ENCODE peak calls at places on chromosomes 2 and 18, in four cellular contexts. V, N, O and U are unnamed samples.

GRCh38 chr2:201007584-201007998 is 44.1 kb upstream of the ORC2 start:
- ATAC-seq in N (no peak), V (no peak), O (no peak), U (no peak)

GRCh38 chr18:30486856-30487255 is 555.7 kb downstream of the DSC3 start:
- ATAC-seq in O (no peak), V (no peak), N (no peak), U (no peak)

GRCh38 chr2:127663566-127664064 is 11.7 kb downstream of the LIMS2 start:
- ATAC-seq in V (no peak), O (no peak), N (no peak), U (no peak)

GRCh38 chr2:121211689-121212151 is 73.3 kb downstream of the TFCP2L1 start:
- ATAC-seq in V (no peak), O (no peak), N (no peak), U (no peak)

GRCh38 chr2:36812196-36812595 is 115.7 kb downstream of the VIT start:
- ATAC-seq in N (no peak), V (no peak), O (no peak), U (no peak)

GRCh38 chr2:174667461-174667860 is 69.9 kb upstream of the WIPF1 start:
- ATAC-seq in O (no peak), N (no peak), V (peak), U (no peak)

GRCh38 chr2:118967124-118967880 is 25.3 kb downstream of the MARCO start:
- ATAC-seq in O (no peak), V (no peak), N (no peak), U (no peak)

GRCh38 chr2:119326938-119327337 is 39.7 kb downstream of the C2orf76 start:
- ATAC-seq in V (no peak), O (no peak), N (no peak), U (no peak)

GRCh38 chr2:221501883-221502269 is 70.2 kb downstream of the EPHA4 start:
- ATAC-seq in N (no peak), O (no peak), V (no peak), U (no peak)

GRCh38 chr2:38505779-38506178 is 96.9 kb downstream of the HNRNPLL start:
- ATAC-seq in N (peak), O (no peak), V (peak), U (peak)

GRCh38 chr2:143901185-143901842 is 618.6 kb downstream of the ZEB2 start:
- ATAC-seq in V (no peak), N (no peak), O (no peak), U (no peak)

GRCh38 chr2:120133572-120134244 is 89.5 kb downstream of the TMEM185B start:
- ATAC-seq in O (no peak), V (no peak), N (no peak), U (no peak)

GRCh38 chr2:45458909-45459563 is 152.0 kb downstream of the SRBD1 start:
- ATAC-seq in N (peak), O (no peak), V (peak), U (no peak)

GRCh38 chr2:223594259-223594658 is 7.9 kb downstream of the SCG2 start:
- ATAC-seq in N (no peak), V (no peak), O (no peak), U (no peak)

GRCh38 chr2:218607436-218608115 is at the start of gene PLCD4:
- ATAC-seq in N (peak), O (no peak), V (peak), U (peak)

GRCh38 chr18:32262092-32262491 is 72.3 kb downstream of the MEP1B start:
- ATAC-seq in N (peak), O (no peak), V (no peak), U (no peak)

GRCh38 chr2:98376301-98376945 is 30.2 kb downstream of the CNGA3 start:
- ATAC-seq in N (no peak), O (no peak), V (no peak), U (no peak)